ENCODE peak calls at places on chromosomes 11 and 22, in four cellular contexts. One of them, this sample, is unnamed.
A peak's percentile ranks its signal among the peaks of the same experiment; 100 is the strongest.

GRCh38 chr11:83035070-83035854 is 36.4 kb downstream of the RAB30 start:
- DNase-seq in WTC11: no peak
- DNase-seq in GM12878: no peak
- DNase-seq in HepG2: no peak
- DNase-seq in this sample: no peak

GRCh38 chr11:121898913-121899312 is 217.1 kb downstream of the BLID start:
- DNase-seq in WTC11: no peak
- DNase-seq in HepG2: no peak
- DNase-seq in GM12878: no peak
- DNase-seq in this sample: no peak

GRCh38 chr11:2523821-2524391 is 79.1 kb downstream of the KCNQ1 start:
- DNase-seq in GM12878: no peak
- DNase-seq in HepG2: no peak
- DNase-seq in WTC11: peak; percentile 8
- DNase-seq in this sample: no peak

GRCh38 chr11:67291481-67292381 is 2.6 kb downstream of the ANKRD13D start:
- DNase-seq in GM12878: no peak
- DNase-seq in HepG2: no peak
- DNase-seq in WTC11: no peak
- DNase-seq in this sample: no peak

GRCh38 chr11:79087238-79087956 is 353.4 kb downstream of the TENM4 start:
- DNase-seq in HepG2: peak; percentile 84
- DNase-seq in GM12878: no peak
- DNase-seq in WTC11: no peak
- DNase-seq in this sample: no peak

GRCh38 chr22:50641696-50642607 is 14.0 kb upstream of the ARSA start:
- DNase-seq in GM12878: no peak
- DNase-seq in HepG2: peak; percentile 95
- DNase-seq in WTC11: peak; percentile 77
- DNase-seq in this sample: no peak

GRCh38 chr11:33016654-33017053 is 976 bp downstream of the DEPDC7 start:
- DNase-seq in GM12878: no peak
- DNase-seq in WTC11: no peak
- DNase-seq in HepG2: no peak
- DNase-seq in this sample: no peak

GRCh38 chr11:130726234-130726559 is 190.1 kb downstream of the SNX19 start:
- DNase-seq in HepG2: no peak
- DNase-seq in WTC11: no peak
- DNase-seq in GM12878: no peak
- DNase-seq in this sample: no peak

GRCh38 chr22:48055827-48056226 is 1293.4 kb downstream of the TBC1D22A start:
- DNase-seq in GM12878: no peak
- DNase-seq in WTC11: no peak
- DNase-seq in HepG2: no peak
- DNase-seq in this sample: no peak

GRCh38 chr11:131991606-131992005 is 621.2 kb downstream of the NTM start:
- DNase-seq in HepG2: no peak
- DNase-seq in GM12878: no peak
- DNase-seq in WTC11: no peak
- DNase-seq in this sample: no peak

GRCh38 chr11:116605543-116605942 is 167.2 kb downstream of the BUD13 start:
- DNase-seq in HepG2: peak; percentile 58
- DNase-seq in GM12878: no peak
- DNase-seq in WTC11: peak; percentile 95
- DNase-seq in this sample: peak; percentile 62

GRCh38 chr11:72648737-72649136 is 25.5 kb downstream of the PDE2A start:
- DNase-seq in WTC11: no peak
- DNase-seq in HepG2: no peak
- DNase-seq in GM12878: no peak
- DNase-seq in this sample: no peak

GRCh38 chr11:8671242-8671641 is 11.2 kb downstream of the TRIM66 start:
- DNase-seq in GM12878: no peak
- DNase-seq in HepG2: no peak
- DNase-seq in WTC11: peak; percentile 69
- DNase-seq in this sample: no peak

GRCh38 chr22:23128269-23129108 is 13.3 kb downstream of the RSPH14 start:
- DNase-seq in HepG2: peak; percentile 59
- DNase-seq in WTC11: peak; percentile 89
- DNase-seq in GM12878: no peak
- DNase-seq in this sample: peak; percentile 62

GRCh38 chr11:7595016-7595869 is 78.1 kb downstream of the CYB5R2 start:
- DNase-seq in WTC11: peak; percentile 28
- DNase-seq in GM12878: no peak
- DNase-seq in HepG2: no peak
- DNase-seq in this sample: no peak

DNA sequence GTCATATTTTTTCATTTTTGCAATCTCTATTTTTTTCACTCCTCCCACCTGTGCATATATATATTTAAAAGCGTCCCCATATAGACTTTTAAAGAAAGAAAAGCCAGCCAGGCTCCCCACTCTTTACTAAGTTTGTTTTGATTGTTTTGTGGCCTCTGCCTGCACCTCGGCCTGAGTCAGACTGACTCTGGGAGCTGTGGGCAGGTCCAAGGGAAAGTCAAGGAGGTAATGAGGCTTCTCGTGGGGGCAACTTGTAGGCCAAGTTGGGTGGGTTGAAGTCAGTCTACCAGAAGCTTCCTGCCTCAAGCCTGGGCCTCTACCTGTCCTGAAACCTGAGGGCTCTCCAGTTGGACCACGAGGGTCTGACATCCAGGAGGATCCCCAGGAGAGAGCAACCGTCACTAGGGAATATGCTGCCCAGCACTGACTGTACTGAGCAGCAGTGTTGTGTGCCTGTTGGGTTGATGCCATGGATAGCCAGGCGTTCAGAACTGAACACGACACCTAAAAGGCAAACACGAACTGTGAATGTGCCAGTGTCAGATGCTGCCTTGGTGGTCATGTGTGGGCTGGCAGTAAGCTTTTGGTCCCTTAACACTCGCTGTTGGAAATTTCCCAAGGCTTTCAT is 58.8 kb downstream of the BMAL1 start:
- DNase-seq in HepG2: no peak
- DNase-seq in GM12878: no peak
- DNase-seq in WTC11: no peak
- DNase-seq in this sample: no peak
- TF ChIP-seq NR2C2 in HepG2: no peak
- TF ChIP-seq NR2C2 in GM12878: no peak
- TF ChIP-seq NR2C2 in WTC11: no peak
- TF ChIP-seq NR2C2 in this sample: no peak

GRCh38 chr11:76782526-76783293 is 446 bp upstream of the TSKU start:
- DNase-seq in GM12878: no peak
- DNase-seq in WTC11: peak; percentile 95
- DNase-seq in HepG2: peak; percentile 82
- DNase-seq in this sample: peak; percentile 92
- TF ChIP-seq NR2C2 in GM12878: no peak
- TF ChIP-seq NR2C2 in WTC11: no peak
- TF ChIP-seq NR2C2 in HepG2: no peak
- TF ChIP-seq NR2C2 in this sample: no peak

GRCh38 chr22:24580276-24580675 is 12.6 kb downstream of the LRRC75B start:
- DNase-seq in HepG2: no peak
- DNase-seq in GM12878: no peak
- DNase-seq in WTC11: no peak
- DNase-seq in this sample: no peak
- TF ChIP-seq NR2C2 in HepG2: no peak
- TF ChIP-seq NR2C2 in GM12878: no peak
- TF ChIP-seq NR2C2 in WTC11: no peak
- TF ChIP-seq NR2C2 in this sample: no peak

GRCh38 chr22:46374663-46375474 is 39.4 kb downstream of the TRMU start:
- DNase-seq in WTC11: no peak
- DNase-seq in GM12878: no peak
- DNase-seq in HepG2: no peak
- DNase-seq in this sample: no peak
- TF ChIP-seq NR2C2 in WTC11: no peak
- TF ChIP-seq NR2C2 in GM12878: no peak
- TF ChIP-seq NR2C2 in HepG2: no peak
- TF ChIP-seq NR2C2 in this sample: no peak

GRCh38 chr11:65014146-65014960 is at the start of gene ARL2:
- DNase-seq in WTC11: peak; percentile 39
- DNase-seq in HepG2: peak; percentile 88
- DNase-seq in GM12878: no peak
- DNase-seq in this sample: no peak
- TF ChIP-seq NR2C2 in WTC11: no peak
- TF ChIP-seq NR2C2 in HepG2: no peak
- TF ChIP-seq NR2C2 in GM12878: no peak
- TF ChIP-seq NR2C2 in this sample: no peak

GRCh38 chr11:69253028-69253427 is 40.9 kb upstream of the MYEOV start:
- DNase-seq in GM12878: no peak
- DNase-seq in HepG2: no peak
- DNase-seq in WTC11: no peak
- DNase-seq in this sample: no peak
- TF ChIP-seq NR2C2 in GM12878: no peak
- TF ChIP-seq NR2C2 in HepG2: no peak
- TF ChIP-seq NR2C2 in WTC11: no peak
- TF ChIP-seq NR2C2 in this sample: no peak

GRCh38 chr11:17405232-17406005 is 17.0 kb upstream of the KCNJ11 start:
- DNase-seq in GM12878: no peak
- DNase-seq in WTC11: peak; percentile 46
- DNase-seq in HepG2: peak; percentile 37
- DNase-seq in this sample: peak; percentile 35
- TF ChIP-seq NR2C2 in GM12878: no peak
- TF ChIP-seq NR2C2 in WTC11: no peak
- TF ChIP-seq NR2C2 in HepG2: no peak
- TF ChIP-seq NR2C2 in this sample: no peak